ENCODE peak calls at places on chromosomes 11 and 22, in nine cellular contexts. Q is ovary; P is Karpas-422; A is fibroblast of lung; J is A549; F is adrenal gland; Z is right lobe of liver; Y is astrocyte; V is effector memory CD4-positive, alpha-beta T cell. L is an unnamed sample. For H3K9me3, the result is how much of the 10 kb centered on the place peaks cover.

GRCh38 chr11:96134622-96135021 is 208.4 kb downstream of the MAML2 start:
- DNase-seq in F (no peak), A (no peak), P (no peak), J (no peak), V (no peak), Z (no peak), Y (no peak), Q (no peak), L (no peak)

GRCh38 chr22:22595001-22595835 is 36.2 kb upstream of the PRAME start:
- DNase-seq in V (no peak), Y (no peak), P (no peak), J (no peak), F (no peak), Z (no peak), A (no peak), Q (no peak), L (no peak)

GRCh38 chr11:119118227-119118626 is 3.2 kb upstream of the HINFP start:
- DNase-seq in Z (no peak), P (no peak), Q (no peak), F (no peak), V (no peak), A (no peak), J (no peak), Y (no peak), L (no peak)

GRCh38 chr11:68200639-68201038 is 12.5 kb downstream of the KMT5B start:
- DNase-seq in F (no peak), V (no peak), J (no peak), Y (peak), A (peak), P (no peak), Z (no peak), Q (no peak), L (no peak)

GRCh38 chr22:50146440-50147228 is 23.9 kb upstream of the PANX2 start:
- DNase-seq in Z (peak), P (peak), Q (peak), V (no peak), Y (peak), J (peak), A (peak), F (peak), L (peak)

GRCh38 chr22:43288807-43289417 is 54.3 kb downstream of the SCUBE1 start:
- DNase-seq in P (no peak), Q (no peak), A (no peak), Y (no peak), Z (no peak), V (no peak), F (no peak), J (no peak), L (no peak)

GRCh38 chr11:82794490-82794889 is 60.8 kb upstream of the FAM181B start:
- DNase-seq in V (no peak), Q (no peak), Y (no peak), Z (no peak), A (peak), J (no peak), F (no peak), P (no peak), L (no peak)

GRCh38 chr11:10117709-10118341 is 176.2 kb downstream of the SBF2 start:
- DNase-seq in F (no peak), Z (no peak), A (peak), Q (no peak), Y (peak), V (no peak), J (no peak), P (no peak), L (no peak)

GRCh38 chr11:47415091-47415854 is 6.9 kb downstream of the SLC39A13 start:
- DNase-seq in Q (peak), Z (no peak), F (no peak), P (no peak), V (no peak), A (no peak), J (no peak), Y (no peak), L (no peak)

GRCh38 chr22:40484906-40485660 is 114.7 kb downstream of the SGSM3 start:
- DNase-seq in F (no peak), V (no peak), Y (peak), J (no peak), P (no peak), Q (no peak), A (peak), Z (no peak), L (no peak)

GRCh38 chr22:35642305-35642741 is 5.9 kb upstream of the APOL6 start:
- DNase-seq in Z (peak), Y (no peak), F (peak), J (no peak), Q (no peak), A (no peak), V (no peak), P (no peak), L (no peak)

GRCh38 chr11:130531061-130531460 is 82.6 kb downstream of the ADAMTS15 start:
- DNase-seq in Q (no peak), A (peak), J (no peak), P (no peak), V (no peak), F (no peak), Z (no peak), Y (peak), L (no peak)

GRCh38 chr11:112790286-112790685 is 170.9 kb upstream of the NCAM1 start:
- DNase-seq in Q (no peak), P (no peak), F (no peak), Y (no peak), Z (no peak), A (no peak), V (no peak), J (no peak), L (no peak)

GRCh38 chr11:76788661-76789442 is 5.7 kb downstream of the TSKU start:
- DNase-seq in P (no peak), Q (no peak), F (no peak), A (no peak), Z (peak), J (no peak), V (no peak), Y (no peak), L (no peak)

GRCh38 chr11:100808904-100809491 is 121.9 kb downstream of the ARHGAP42 start:
- DNase-seq in Z (no peak), F (no peak), P (no peak), A (peak), J (no peak), Q (no peak), V (no peak), Y (peak), L (no peak)

GRCh38 chr22:45963821-45964220 is 13.1 kb downstream of the WNT7B start:
- DNase-seq in Q (no peak), Z (no peak), A (no peak), V (no peak), F (no peak), Y (no peak), P (no peak), J (no peak), L (no peak)

GRCh38 chr11:102196351-102196750 is 86.1 kb downstream of the YAP1 start:
- DNase-seq in Q (no peak), Z (no peak), F (no peak), A (no peak), V (no peak), J (no peak), P (no peak), Y (no peak), L (no peak)

GRCh38 chr11:96752221-96752620 is 362.4 kb downstream of the JRKL start:
- DNase-seq in P (no peak), J (no peak), Q (no peak), F (no peak), A (no peak), V (no peak), Y (no peak), Z (no peak), L (no peak)

GRCh38 chr11:62122076-62122475 is 1.7 kb upstream of the INCENP start:
- DNase-seq in V (no peak), Z (no peak), Q (no peak), P (peak), F (no peak), J (peak), Y (no peak), A (no peak), L (no peak)

GRCh38 chr11:119471329-119471728 is 48.4 kb upstream of the THY1 start:
- DNase-seq in A (no peak), Z (peak), Q (no peak), Y (no peak), V (no peak), F (no peak), J (no peak), P (no peak), L (no peak)

GRCh38 chr11:11987503-11988022 is 20.9 kb downstream of the DKK3 start:
- DNase-seq in Q (no peak), J (no peak), Z (no peak), P (peak), F (no peak), V (no peak), A (peak), Y (peak), L (no peak)

GRCh38 chr11:12449961-12450715 is 72.8 kb downstream of the PARVA start:
- DNase-seq in V (no peak), P (no peak), A (peak), J (no peak), Y (peak), Z (no peak), F (no peak), Q (no peak), L (no peak)

GRCh38 chr11:76523786-76524436 is 79.1 kb downstream of the EMSY start:
- DNase-seq in Y (no peak), Q (no peak), F (no peak), P (no peak), Z (no peak), V (no peak), J (no peak), A (no peak), L (no peak)

GRCh38 chr11:75823415-75823814 is 8.4 kb downstream of the UVRAG start:
- DNase-seq in P (peak), J (no peak), Z (no peak), Y (no peak), F (no peak), A (no peak), V (no peak), Q (no peak), L (no peak)

GRCh38 chr11:66626382-66626781 is 10.0 kb downstream of the RBM14 start:
- DNase-seq in Q (no peak), P (no peak), V (no peak), J (no peak), Z (no peak), Y (no peak), F (no peak), A (no peak), L (no peak)

GRCh38 chr22:29630180-29630498 is 26.7 kb downstream of the NF2 start:
- DNase-seq in J (no peak), Q (no peak), P (no peak), A (no peak), F (no peak), Z (no peak), Y (no peak), V (no peak), L (no peak)

GRCh38 chr11:70713988-70714665 is 315.8 kb downstream of the CTTN start:
- DNase-seq in F (no peak), Z (peak), V (no peak), Q (no peak), Y (no peak), J (no peak), A (no peak), P (no peak), L (no peak)

GRCh38 chr22:43262990-43263644 is 76.2 kb upstream of the TTLL12 start:
- DNase-seq in F (peak), V (peak), J (no peak), A (no peak), Q (peak), Y (peak), Z (peak), P (no peak), L (no peak)

GRCh38 chr22:46031965-46032851 is 55.2 kb upstream of the WNT7B start:
- DNase-seq in Y (no peak), F (peak), V (no peak), J (no peak), Z (peak), A (no peak), Q (peak), P (no peak), L (no peak)

GRCh38 chr22:37485714-37486223 is 415 bp downstream of the MFNG start:
- DNase-seq in Y (no peak), P (peak), Q (no peak), V (no peak), J (no peak), Z (no peak), A (no peak), F (no peak), L (no peak)

GRCh38 chr22:37483594-37484114 is 2.5 kb downstream of the MFNG start:
- DNase-seq in J (no peak), Z (no peak), P (no peak), Q (no peak), V (no peak), F (no peak), A (peak), Y (no peak), L (no peak)

GRCh38 chr22:37483050-37483449 is 3.1 kb downstream of the MFNG start:
- DNase-seq in V (no peak), P (no peak), Z (no peak), Y (no peak), Q (no peak), F (no peak), A (no peak), J (no peak), L (no peak)

GRCh38 chr22:37485006-37485713 is 1.0 kb downstream of the MFNG start:
- DNase-seq in F (no peak), P (peak), Q (no peak), Z (no peak), A (no peak), V (peak), Y (no peak), J (no peak), L (no peak)

GRCh38 chr22:37484115-37485005 is 1.8 kb downstream of the MFNG start:
- DNase-seq in Y (no peak), Z (peak), P (peak), J (no peak), F (peak), Q (no peak), A (no peak), V (peak), L (no peak)
- H3K27ac ChIP-seq in Y (no peak), Z (peak), P (peak), J (no peak), F (peak), Q (no peak), A (no peak), V (peak), L (no peak)

DNA sequence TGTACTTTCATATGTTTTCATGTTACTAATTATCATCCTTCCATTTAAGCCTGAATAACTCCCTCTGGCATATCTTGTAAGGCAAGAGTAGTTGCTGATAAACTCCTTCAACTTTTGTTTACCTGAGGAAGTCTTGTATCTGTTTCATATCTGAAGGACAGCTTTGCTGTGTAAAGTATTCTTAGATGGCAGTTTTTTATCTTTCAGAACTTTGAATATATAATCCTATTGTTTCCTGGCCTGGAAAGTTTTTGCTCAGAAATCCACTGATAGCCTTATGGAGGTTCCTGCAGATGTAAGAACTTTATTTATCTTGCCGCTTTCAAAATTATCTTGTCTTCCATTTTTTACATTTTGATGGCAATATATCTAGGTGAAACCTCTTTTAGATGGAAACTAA is 69.1 kb downstream of the KCNQ1OT1 start:
- DNase-seq in V (no peak), F (no peak), J (no peak), Q (no peak), P (no peak), Z (no peak), Y (no peak), A (no peak), L (no peak)
- H3K9me3 ChIP-seq in V (under half), F (under half), J (half or more), Q (under half), P (under half), Z (under half), Y (under half), A (under half), L (under half)

GRCh38 chr11:31824791-31825452 is 13.8 kb upstream of the PAX6 start:
- DNase-seq in Z (no peak), Q (no peak), P (no peak), Y (peak), A (no peak), F (no peak), V (no peak), J (no peak), L (no peak)

GRCh38 chr11:31825453-31826391 is 14.6 kb upstream of the PAX6 start:
- DNase-seq in Y (no peak), Z (no peak), Q (no peak), P (no peak), V (no peak), A (no peak), F (no peak), J (no peak), L (no peak)

GRCh38 chr11:31828217-31828616 is 17.1 kb upstream of the PAX6 start:
- DNase-seq in Z (no peak), P (no peak), J (no peak), Q (no peak), Y (no peak), F (no peak), A (no peak), V (no peak), L (no peak)

GRCh38 chr11:31826530-31827438 is 15.7 kb upstream of the PAX6 start:
- DNase-seq in Z (no peak), V (no peak), F (no peak), A (peak), J (no peak), Q (no peak), Y (no peak), P (no peak), L (no peak)

DNA sequence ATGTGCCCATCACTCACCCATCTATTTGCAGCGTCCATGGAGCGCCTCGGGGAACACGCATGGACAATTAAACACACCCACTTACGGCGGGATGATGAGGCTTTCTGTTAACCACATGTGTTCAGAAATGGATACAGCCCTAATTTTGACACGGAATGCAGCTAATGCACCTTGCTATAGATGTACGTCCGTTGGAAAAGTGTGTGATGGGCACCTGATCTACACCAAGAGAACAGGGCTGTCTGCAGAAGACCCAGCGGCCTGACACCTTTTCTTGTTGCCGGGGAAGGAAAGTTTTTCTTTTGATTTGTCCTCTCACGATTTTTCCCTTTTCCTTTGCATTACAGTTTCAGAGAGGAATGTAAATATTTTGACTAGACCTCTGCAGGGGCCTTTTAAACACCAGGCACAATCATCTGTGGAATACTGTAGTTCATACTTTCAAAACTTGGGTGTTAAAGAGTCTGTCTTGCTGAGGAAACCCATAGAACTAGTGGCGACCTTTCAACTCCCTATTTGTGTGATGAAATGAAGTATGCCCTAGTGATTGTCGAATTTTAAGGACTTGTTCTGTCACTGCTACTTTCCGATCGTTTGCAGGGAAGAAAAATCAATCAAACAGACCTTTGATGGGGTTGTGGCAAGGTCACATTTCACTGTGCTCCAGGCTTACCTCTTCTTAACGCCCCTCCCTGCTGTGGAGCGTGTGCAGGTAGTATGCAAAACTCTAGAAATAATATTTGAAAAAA is 16.5 kb upstream of the PAX6 start:
- DNase-seq in F (no peak), V (no peak), Q (no peak), J (no peak), Y (peak), P (no peak), A (peak), Z (no peak), L (peak)
- H3K4me3 ChIP-seq in F (no peak), V (no peak), Q (no peak), J (no peak), Y (peak), P (no peak), A (no peak), Z (no peak), L (peak)

GRCh38 chr11:79237111-79237510 is 203.7 kb downstream of the TENM4 start:
- DNase-seq in P (no peak), Z (no peak), V (no peak), J (no peak), F (no peak), Q (no peak), Y (no peak), A (no peak), L (no peak)
- H3K27ac ChIP-seq in P (no peak), Z (no peak), V (no peak), J (no peak), F (no peak), Q (peak), Y (peak), A (peak), L (peak)

GRCh38 chr22:48711669-48712068 is 1116.0 kb downstream of the BRD1 start:
- DNase-seq in Q (no peak), A (no peak), Y (no peak), P (no peak), J (no peak), F (no peak), V (no peak), Z (no peak), L (no peak)
- H3K9me3 ChIP-seq in Q (under half), A (under half), Y (under half), P (under half), J (under half), F (under half), V (under half), Z (under half), L (half or more)

GRCh38 chr11:19980388-19980787 is 179.9 kb downstream of the DBX1 start:
- DNase-seq in Z (no peak), V (no peak), Q (no peak), F (no peak), A (no peak), Y (no peak), P (no peak), J (no peak), L (no peak)
- H3K4me3 ChIP-seq in Z (no peak), V (no peak), Q (no peak), F (no peak), A (no peak), Y (no peak), P (no peak), J (no peak), L (no peak)

L was measured in AG04450.